ENCODE peak calls at places on chromosomes 5 and 9, in seven cellular contexts. K, S, D, W, U, L and H are unnamed samples.

GRCh38 chr5:173055722-173055982 is 500 bp upstream of the CREBRF start:
- DNase-seq in U (no peak), D (no peak), W (no peak), L (no peak), K (no peak), S (no peak), H (no peak)

GRCh38 chr5:131375351-131375750 is 111.5 kb downstream of the CDC42SE2 start:
- DNase-seq in K (peak; percentile 34), S (no peak), U (no peak), L (no peak), W (peak; percentile 34), D (no peak), H (no peak)

GRCh38 chr5:126686451-126687126 is 85.8 kb downstream of the PHAX start:
- DNase-seq in D (no peak), L (no peak), W (no peak), U (no peak), S (no peak), K (no peak), H (no peak)

GRCh38 chr5:14148483-14148882 is 5.3 kb downstream of the TRIO start:
- DNase-seq in D (no peak), U (no peak), S (no peak), K (no peak), W (no peak), L (no peak), H (no peak)

GRCh38 chr9:130938652-130939404 is at the start of gene FIBCD1:
- DNase-seq in L (peak; percentile 64), K (no peak), U (no peak), S (no peak), W (peak; percentile 52), D (peak; percentile 66), H (peak; percentile 40)

GRCh38 chr5:76960004-76960625 is 7.3 kb downstream of the CRHBP start:
- DNase-seq in W (no peak), D (no peak), K (no peak), U (no peak), S (no peak), L (peak; percentile 51), H (no peak)

GRCh38 chr9:81671880-81672280 is 17.5 kb downstream of the TLE1 start:
- DNase-seq in W (no peak), S (no peak), K (no peak), U (no peak), D (no peak), L (no peak), H (no peak)

GRCh38 chr9:121842612-121842978 is 191.2 kb downstream of the DAB2IP start:
- DNase-seq in W (peak; percentile 90), D (no peak), U (no peak), S (no peak), L (peak; percentile 71), K (no peak), H (peak; percentile 60)

GRCh38 chr5:102617187-102617856 is 118.5 kb upstream of the SLCO6A1 start:
- DNase-seq in S (no peak), W (no peak), L (no peak), U (no peak), D (no peak), K (no peak), H (no peak)

GRCh38 chr9:71647094-71647591 is 121.2 kb downstream of the CEMIP2 start:
- DNase-seq in L (peak; percentile 85), K (peak; percentile 19), U (peak; percentile 70), S (no peak), W (peak; percentile 69), D (peak; percentile 20), H (peak; percentile 79)

GRCh38 chr9:88037285-88037845 is 63.0 kb upstream of the CDK20 start:
- DNase-seq in W (no peak), S (no peak), U (no peak), K (no peak), L (no peak), D (no peak), H (no peak)

GRCh38 chr9:34610434-34611206 is 1.3 kb downstream of the RPP25L start:
- DNase-seq in K (no peak), U (no peak), D (no peak), S (no peak), L (no peak), W (no peak), H (no peak)

GRCh38 chr5:35246928-35247644 is 16.8 kb upstream of the PRLR start:
- DNase-seq in W (no peak), D (no peak), L (no peak), S (no peak), K (no peak), U (no peak), H (peak; percentile 7)

GRCh38 chr5:172377438-172377837 is 76.9 kb downstream of the SH3PXD2B start:
- DNase-seq in S (no peak), D (no peak), U (no peak), K (no peak), L (no peak), W (no peak), H (no peak)

GRCh38 chr9:13213337-13213736 is 66.2 kb downstream of the MPDZ start:
- DNase-seq in W (peak; percentile 31), L (peak; percentile 23), K (no peak), S (no peak), U (no peak), D (no peak), H (peak; percentile 30)

GRCh38 chr5:134547579-134547978 is 22.1 kb downstream of the JADE2 start:
- DNase-seq in W (no peak), L (peak; percentile 77), K (no peak), D (no peak), S (no peak), U (no peak), H (peak; percentile 60)

GRCh38 chr5:159402328-159402727 is 72.0 kb upstream of the IL12B start:
- DNase-seq in L (peak; percentile 4), W (peak; percentile 56), K (no peak), D (no peak), U (no peak), S (no peak), H (no peak)

GRCh38 chr9:127942152-127943010 is 4.7 kb upstream of the DPM2 start:
- DNase-seq in S (peak; percentile 61), U (peak; percentile 69), L (peak; percentile 58), W (peak; percentile 63), K (peak; percentile 52), D (peak; percentile 53), H (peak; percentile 51)

GRCh38 chr9:21395778-21396717 is 10.8 kb upstream of the IFNA2 start:
- DNase-seq in L (peak; percentile 27), K (peak; percentile 45), S (peak; percentile 84), D (peak; percentile 46), U (no peak), W (peak; percentile 33), H (peak; percentile 43)

GRCh38 chr5:92944903-92945629 is 636.0 kb downstream of the NR2F1-AS1 start:
- DNase-seq in S (no peak), D (no peak), L (peak; percentile 43), W (no peak), U (no peak), K (no peak), H (peak; percentile 92)

GRCh38 chr5:140090251-140090650 is 23.7 kb upstream of the PURA start:
- DNase-seq in W (no peak), L (no peak), S (no peak), D (no peak), K (no peak), U (no peak), H (no peak)

GRCh38 chr5:3324421-3325101 is 271.1 kb upstream of the IRX1 start:
- DNase-seq in U (no peak), W (no peak), K (no peak), D (no peak), S (no peak), L (no peak), H (no peak)

GRCh38 chr9:6855860-6856259 is 98.1 kb downstream of the KDM4C start:
- DNase-seq in S (no peak), K (no peak), D (peak; percentile 18), L (no peak), W (no peak), U (no peak), H (peak; percentile 74)

GRCh38 chr5:28710360-28710759 is 1672.0 kb upstream of the CDH9 start:
- DNase-seq in D (no peak), U (no peak), L (no peak), W (peak; percentile 1), S (no peak), K (no peak), H (peak; percentile 22)

GRCh38 chr9:97786341-97786740 is 66.7 kb upstream of the FOXE1 start:
- DNase-seq in U (no peak), K (no peak), S (no peak), W (peak; percentile 71), D (no peak), L (peak; percentile 75), H (peak; percentile 70)

GRCh38 chr9:88303785-88304495 is 84.3 kb upstream of the SPIN1 start:
- DNase-seq in D (no peak), W (peak; percentile 41), K (no peak), L (peak; percentile 61), U (no peak), S (no peak), H (peak; percentile 25)

GRCh38 chr9:19201899-19202891 is 28.3 kb upstream of the DENND4C start:
- DNase-seq in D (no peak), W (no peak), K (no peak), L (no peak), S (no peak), U (no peak), H (no peak)

GRCh38 chr9:105608685-105609598 is 51.0 kb downstream of the FKTN start:
- DNase-seq in W (peak; percentile 58), S (peak; percentile 31), K (peak; percentile 12), L (peak; percentile 48), D (no peak), U (no peak), H (peak; percentile 55)

GRCh38 chr5:168946363-168946762 is 354.6 kb downstream of the SLIT3 start:
- DNase-seq in D (no peak), W (no peak), L (no peak), S (peak; percentile 45), K (no peak), U (no peak), H (peak; percentile 13)

GRCh38 chr5:143713331-143714032 is 98.5 kb upstream of the HMHB1 start:
- DNase-seq in S (no peak), L (no peak), W (no peak), U (no peak), K (no peak), D (no peak), H (no peak)

GRCh38 chr9:126708178-126708577 is 94.5 kb downstream of the LMX1B start:
- DNase-seq in W (no peak), K (no peak), S (no peak), D (no peak), U (no peak), L (no peak), H (no peak)

GRCh38 chr5:40477856-40478546 is 201.7 kb upstream of the PTGER4 start:
- DNase-seq in W (no peak), L (peak; percentile 93), S (no peak), K (no peak), D (no peak), U (no peak), H (peak; percentile 96)

GRCh38 chr9:126471084-126471611 is 142.6 kb upstream of the LMX1B start:
- DNase-seq in L (peak; percentile 73), U (peak; percentile 95), S (no peak), W (peak; percentile 5), K (peak; percentile 87), D (no peak), H (no peak)

GRCh38 chr9:22440841-22441240 is 5.8 kb upstream of the DMRTA1 start:
- DNase-seq in U (no peak), W (no peak), S (no peak), L (no peak), D (no peak), K (no peak), H (no peak)